ENCODE peak calls at places on chromosome 2, in four cellular contexts. S, Z, Y and J are unnamed samples.

GRCh38 chr2:11709293-11709692 is 37.1 kb upstream of the LPIN1 start:
- DNase-seq in S (no peak), Z (no peak), Y (no peak), J (no peak)

GRCh38 chr2:121090088-121090715 is 194.8 kb downstream of the TFCP2L1 start:
- DNase-seq in Z (no peak), Y (no peak), S (no peak), J (no peak)

GRCh38 chr2:231467613-231468525 is 3.6 kb upstream of the NCL start:
- DNase-seq in Z (no peak), Y (no peak), S (no peak), J (no peak)

GRCh38 chr2:208031608-208032019 is 6.3 kb upstream of the PLEKHM3 start:
- DNase-seq in Z (peak; percentile 64), Y (no peak), S (no peak), J (no peak)

GRCh38 chr2:196959750-196960392 is 33.4 kb upstream of the PGAP1 start:
- DNase-seq in S (no peak), Z (peak; percentile 21), Y (no peak), J (no peak)

GRCh38 chr2:42928692-42929576 is 136.6 kb upstream of the HAAO start:
- DNase-seq in S (peak; percentile 59), Z (peak; percentile 37), Y (no peak), J (peak; percentile 84)

GRCh38 chr2:142321706-142322280 is 191.0 kb upstream of the LRP1B start:
- DNase-seq in Y (no peak), S (no peak), Z (peak; percentile 30), J (no peak)

GRCh38 chr2:232534940-232535735 is 4.4 kb upstream of the CHRNG start:
- DNase-seq in Z (no peak), S (no peak), Y (no peak), J (no peak)

GRCh38 chr2:53755022-53755630 is 12.5 kb upstream of the CHAC2 start:
- DNase-seq in S (peak; percentile 61), Y (peak; percentile 15), Z (peak; percentile 76), J (no peak)

GRCh38 chr2:27320958-27321543 is 1.8 kb downstream of the MPV17 start:
- DNase-seq in S (peak; percentile 96), Z (peak; percentile 98), Y (peak; percentile 49), J (peak; percentile 45)

GRCh38 chr2:97673187-97673914 is 3.8 kb downstream of the C2orf92 start:
- DNase-seq in Z (no peak), S (no peak), Y (no peak), J (no peak)

GRCh38 chr2:176758426-176758825 is 454.2 kb upstream of the HNRNPA3 start:
- DNase-seq in Z (no peak), Y (no peak), S (no peak), J (no peak)

GRCh38 chr2:235504459-235505200 is 10.8 kb downstream of the AGAP1 start:
- DNase-seq in Z (no peak), S (no peak), Y (no peak), J (no peak)

GRCh38 chr2:64730551-64731305 is 77.0 kb upstream of the SERTAD2 start:
- DNase-seq in Y (peak; percentile 76), Z (peak; percentile 70), S (peak; percentile 82), J (no peak)

GRCh38 chr2:218180728-218181127 is 14.0 kb upstream of the CXCR1 start:
- DNase-seq in S (no peak), Y (no peak), Z (peak; percentile 33), J (no peak)

GRCh38 chr2:118249970-118250369 is 161.7 kb downstream of the INSIG2 start:
- DNase-seq in S (no peak), Z (peak; percentile 86), Y (no peak), J (no peak)

GRCh38 chr2:197286805-197287595 is 23.6 kb downstream of the ANKRD44 start:
- DNase-seq in Z (peak; percentile 92), S (peak; percentile 45), Y (peak; percentile 71), J (no peak)

GRCh38 chr2:160205511-160205910 is 5.4 kb upstream of the ITGB6 start:
- DNase-seq in S (peak; percentile 82), Y (no peak), Z (peak; percentile 100), J (no peak)

GRCh38 chr2:12412898-12413305 is 303.8 kb upstream of the TRIB2 start:
- DNase-seq in S (no peak), Z (no peak), Y (no peak), J (no peak)

GRCh38 chr2:68643011-68643873 is at the start of gene PROKR1:
- DNase-seq in Y (no peak), S (peak; percentile 44), Z (peak; percentile 28), J (no peak)

GRCh38 chr2:68643874-68644485 is 601 bp downstream of the PROKR1 start:
- DNase-seq in S (no peak), Z (no peak), Y (no peak), J (no peak)

GRCh38 chr2:68650645-68651044 is 7.3 kb downstream of the PROKR1 start:
- DNase-seq in S (no peak), Z (no peak), Y (no peak), J (no peak)

GRCh38 chr2:68645523-68645922 is 2.1 kb downstream of the PROKR1 start:
- DNase-seq in Z (peak; percentile 30), S (no peak), Y (no peak), J (no peak)

GRCh38 chr2:68646303-68646702 is 2.9 kb downstream of the PROKR1 start:
- DNase-seq in Y (no peak), Z (peak; percentile 23), S (no peak), J (no peak)
- TF ChIP-seq CTCF in Y (no peak), Z (peak; percentile 54), S (no peak), J (peak; percentile 62)

GRCh38 chr2:15241208-15241607 is 319.9 kb downstream of the NBAS start:
- DNase-seq in S (no peak), Z (peak; percentile 57), Y (no peak), J (no peak)
- TF ChIP-seq CTCF in S (no peak), Z (no peak), Y (no peak), J (no peak)

DNA sequence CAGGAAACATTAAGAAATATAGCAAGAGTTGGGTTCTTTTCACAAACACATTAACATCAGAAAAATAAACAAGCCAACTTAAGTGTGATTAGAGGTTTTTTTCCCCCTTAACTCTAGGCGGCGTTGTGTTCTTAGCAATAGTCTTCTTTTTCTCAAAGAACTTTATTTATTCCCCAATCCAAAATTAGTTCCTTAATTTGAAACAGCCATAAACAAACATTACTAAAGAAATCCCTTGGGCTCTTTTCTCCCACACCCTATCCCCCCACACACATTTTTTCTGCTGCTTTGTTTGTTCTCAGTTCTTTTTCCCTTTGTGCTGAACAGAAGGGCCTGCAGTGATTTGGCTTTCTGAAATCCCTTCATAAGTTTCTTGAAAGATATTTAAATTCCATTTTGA is 13.2 kb upstream of the MYO1B start:
- DNase-seq in Z (peak; percentile 48), Y (no peak), S (no peak), J (no peak)
- TF ChIP-seq CTCF in Z (peak; percentile 51), Y (peak; percentile 51), S (no peak), J (no peak)

DNA sequence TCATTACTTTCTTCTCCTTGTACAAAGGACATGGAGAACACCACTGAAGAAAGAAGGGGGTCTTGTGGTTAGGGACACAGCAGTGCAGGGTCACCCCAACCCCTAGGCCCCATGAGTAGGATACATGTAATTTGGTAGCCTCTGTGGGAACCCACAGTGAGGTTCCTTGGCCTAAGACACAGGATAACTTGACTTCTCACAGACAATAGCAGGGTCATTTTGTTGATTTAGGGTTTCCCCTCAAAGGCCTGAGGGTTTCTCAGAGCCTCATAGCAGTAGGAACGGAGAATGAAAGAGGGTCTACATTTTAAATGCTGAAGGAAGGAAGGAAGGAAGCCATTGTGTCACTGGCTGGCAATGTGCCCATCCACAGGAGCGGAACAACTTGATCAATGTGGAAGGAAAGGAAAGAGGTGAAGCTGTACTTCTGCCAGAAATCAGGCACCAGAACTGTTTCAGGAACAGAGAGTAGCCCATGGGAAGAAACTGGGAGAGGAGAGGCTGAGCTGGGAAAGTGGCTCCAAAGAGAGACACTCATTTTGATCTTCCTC is 5.1 kb downstream of the IL1B start:
- DNase-seq in S (peak; percentile 25), Z (no peak), Y (no peak), J (no peak)
- TF ChIP-seq CTCF in S (no peak), Z (no peak), Y (no peak), J (no peak)

GRCh38 chr2:173214213-173214612 is 138.6 kb downstream of the MAP3K20 start:
- DNase-seq in Y (no peak), S (no peak), Z (peak; percentile 99), J (no peak)
- TF ChIP-seq CTCF in Y (no peak), S (no peak), Z (no peak), J (no peak)

DNA sequence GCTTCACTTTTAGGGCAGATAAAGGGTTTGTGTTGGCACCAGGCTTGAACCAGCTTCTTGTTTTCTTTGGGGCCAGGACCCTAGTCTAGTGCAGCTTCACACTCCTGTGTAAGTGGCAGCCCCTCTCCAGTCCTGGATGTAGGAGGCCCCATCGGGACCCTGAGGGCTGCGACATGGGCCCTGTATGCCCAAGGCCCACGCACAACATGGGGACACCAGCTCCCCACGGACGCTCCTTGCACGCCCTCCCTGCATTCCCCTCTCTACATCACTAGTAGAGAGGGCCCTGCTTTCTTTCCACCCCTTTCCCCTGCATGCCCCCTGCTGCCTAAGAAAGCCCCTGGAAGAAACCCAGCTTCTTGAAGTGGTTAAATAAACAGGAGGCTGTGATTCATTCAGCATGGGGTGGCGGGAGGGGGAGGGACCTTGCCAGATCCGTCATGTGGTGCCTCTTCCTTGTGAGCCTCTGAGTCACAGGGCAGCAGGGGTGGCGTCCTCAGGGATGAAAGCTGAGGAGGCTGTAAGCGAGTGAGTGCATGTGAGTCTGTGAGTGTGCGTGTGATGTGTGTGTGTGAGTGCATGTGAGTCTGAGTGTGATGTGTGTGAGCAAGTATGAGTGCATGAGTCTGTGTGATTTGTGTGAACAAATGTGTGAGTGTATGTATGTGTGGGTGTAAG is 42.5 kb downstream of the COPS8 start:
- DNase-seq in Y (peak; percentile 97), S (peak; percentile 70), Z (peak; percentile 99), J (no peak)
- TF ChIP-seq CTCF in Y (no peak), S (no peak), Z (no peak), J (no peak)